ENCODE peak calls at places on chromosome 9, in six cellular contexts. O is A549, X is PC-3, L is spleen, P is HCT116, C is tibial artery. I is an unnamed sample. For H3K4me1, the result is how much of the 10 kb centered on the place peaks cover.

GRCh38 chr9:17003576-17004240 is 131.1 kb upstream of the CNTLN start:
- DNase-seq in O (no peak), X (peak), L (no peak), P (no peak), C (no peak), I (no peak)

GRCh38 chr9:75265525-75265972 is 177.2 kb downstream of the OSTF1 start:
- DNase-seq in O (peak), X (peak), L (no peak), P (peak), C (peak), I (peak)

GRCh38 chr9:83599071-83599470 is 23.9 kb upstream of the IDNK start:
- DNase-seq in O (no peak), X (no peak), L (no peak), P (no peak), C (no peak), I (no peak)

GRCh38 chr9:112819635-112820496 is 69.3 kb downstream of the SNX30 start:
- DNase-seq in O (peak), X (peak), L (no peak), P (peak), C (peak), I (peak)

GRCh38 chr9:115643948-115644727 is 509.5 kb upstream of the PAPPA start:
- DNase-seq in O (no peak), X (no peak), L (no peak), P (no peak), C (no peak), I (no peak)

GRCh38 chr9:16652511-16653101 is 217.9 kb downstream of the BNC2 start:
- DNase-seq in O (no peak), X (no peak), L (no peak), P (no peak), C (no peak), I (no peak)

GRCh38 chr9:87603854-87604490 is 106.3 kb downstream of the DAPK1 start:
- DNase-seq in O (no peak), X (no peak), L (no peak), P (no peak), C (no peak), I (no peak)

GRCh38 chr9:20364954-20365353 is 257.3 kb downstream of the MLLT3 start:
- DNase-seq in O (no peak), X (no peak), L (no peak), P (no peak), C (no peak), I (no peak)

GRCh38 chr9:38259519-38260218 is 132.8 kb upstream of the ALDH1B1 start:
- DNase-seq in O (no peak), X (no peak), L (no peak), P (no peak), C (no peak), I (no peak)

GRCh38 chr9:100472725-100473261 is at the start of gene TMEFF1:
- DNase-seq in O (peak), X (peak), L (peak), P (no peak), C (no peak), I (peak)

GRCh38 chr9:111236337-111236736 is 93.7 kb downstream of the OR2K2 start:
- DNase-seq in O (no peak), X (no peak), L (no peak), P (no peak), C (no peak), I (no peak)

GRCh38 chr9:137705443-137705863 is 86.6 kb downstream of the EHMT1 start:
- DNase-seq in O (no peak), X (no peak), L (peak), P (no peak), C (no peak), I (no peak)

GRCh38 chr9:128898382-128898781 is 16.4 kb downstream of the LRRC8A start:
- DNase-seq in O (no peak), X (no peak), L (no peak), P (no peak), C (no peak), I (no peak)

GRCh38 chr9:20312732-20313131 is 309.6 kb downstream of the MLLT3 start:
- DNase-seq in O (peak), X (peak), L (no peak), P (no peak), C (no peak), I (no peak)

GRCh38 chr9:84002344-84002743 is 21.7 kb downstream of the RMI1 start:
- DNase-seq in O (no peak), X (no peak), L (no peak), P (no peak), C (no peak), I (no peak)

GRCh38 chr9:85268024-85268610 is 473.6 kb downstream of the AGTPBP1 start:
- DNase-seq in O (no peak), X (no peak), L (no peak), P (no peak), C (no peak), I (no peak)

GRCh38 chr9:89885156-89885555 is 280.3 kb downstream of the GADD45G start:
- DNase-seq in O (no peak), X (no peak), L (peak), P (no peak), C (no peak), I (no peak)

GRCh38 chr9:137969008-137969407 is 91.4 kb downstream of the CACNA1B start:
- DNase-seq in O (no peak), X (no peak), L (peak), P (no peak), C (no peak), I (no peak)

GRCh38 chr9:13267743-13268142 is 11.7 kb downstream of the MPDZ start:
- DNase-seq in O (peak), X (peak), L (no peak), P (no peak), C (no peak), I (no peak)

GRCh38 chr9:108469654-108470053 is 386.1 kb downstream of the ACTL7B start:
- DNase-seq in O (no peak), X (peak), L (no peak), P (no peak), C (no peak), I (no peak)

GRCh38 chr9:117644607-117645244 is 59.5 kb upstream of the TLR4 start:
- DNase-seq in O (peak), X (peak), L (peak), P (peak), C (peak), I (peak)

GRCh38 chr9:80114241-80114640 is 542.5 kb downstream of the TLE4 start:
- DNase-seq in O (no peak), X (no peak), L (no peak), P (no peak), C (no peak), I (no peak)

GRCh38 chr9:2816476-2817141 is 27.3 kb downstream of the PUM3 start:
- DNase-seq in O (no peak), X (no peak), L (no peak), P (no peak), C (peak), I (no peak)

GRCh38 chr9:109101810-109102209 is 17.9 kb downstream of the TMEM245 start:
- DNase-seq in O (peak), X (peak), L (no peak), P (peak), C (no peak), I (no peak)

GRCh38 chr9:8025532-8025931 is 226.0 kb upstream of the DMAC1 start:
- DNase-seq in O (no peak), X (no peak), L (no peak), P (no peak), C (no peak), I (no peak)

GRCh38 chr9:129270903-129271431 is 92.9 kb upstream of the IER5L start:
- DNase-seq in O (no peak), X (no peak), L (peak), P (no peak), C (no peak), I (no peak)

GRCh38 chr9:86275962-86276361 is 6.4 kb downstream of the ISCA1 start:
- DNase-seq in O (peak), X (no peak), L (no peak), P (no peak), C (no peak), I (no peak)

GRCh38 chr9:95642189-95642588 is 125.4 kb upstream of the PTCH1 start:
- DNase-seq in O (no peak), X (no peak), L (no peak), P (no peak), C (no peak), I (no peak)

GRCh38 chr9:129553277-129553676 is 67.6 kb downstream of the C9orf50 start:
- DNase-seq in O (no peak), X (no peak), L (no peak), P (no peak), C (no peak), I (no peak)

GRCh38 chr9:84371737-84372136 is 31.2 kb upstream of the SLC28A3 start:
- DNase-seq in O (no peak), X (peak), L (no peak), P (no peak), C (peak), I (no peak)

GRCh38 chr9:70382046-70382708 is 32.3 kb downstream of the KLF9 start:
- DNase-seq in O (no peak), X (no peak), L (no peak), P (no peak), C (no peak), I (no peak)

GRCh38 chr9:4630836-4631235 is 31.3 kb upstream of the PLPP6 start:
- DNase-seq in O (no peak), X (no peak), L (no peak), P (no peak), C (no peak), I (no peak)

GRCh38 chr9:117180896-117181456 is 233.9 kb downstream of the ASTN2 start:
- DNase-seq in O (no peak), X (no peak), L (no peak), P (no peak), C (no peak), I (peak)

DNA sequence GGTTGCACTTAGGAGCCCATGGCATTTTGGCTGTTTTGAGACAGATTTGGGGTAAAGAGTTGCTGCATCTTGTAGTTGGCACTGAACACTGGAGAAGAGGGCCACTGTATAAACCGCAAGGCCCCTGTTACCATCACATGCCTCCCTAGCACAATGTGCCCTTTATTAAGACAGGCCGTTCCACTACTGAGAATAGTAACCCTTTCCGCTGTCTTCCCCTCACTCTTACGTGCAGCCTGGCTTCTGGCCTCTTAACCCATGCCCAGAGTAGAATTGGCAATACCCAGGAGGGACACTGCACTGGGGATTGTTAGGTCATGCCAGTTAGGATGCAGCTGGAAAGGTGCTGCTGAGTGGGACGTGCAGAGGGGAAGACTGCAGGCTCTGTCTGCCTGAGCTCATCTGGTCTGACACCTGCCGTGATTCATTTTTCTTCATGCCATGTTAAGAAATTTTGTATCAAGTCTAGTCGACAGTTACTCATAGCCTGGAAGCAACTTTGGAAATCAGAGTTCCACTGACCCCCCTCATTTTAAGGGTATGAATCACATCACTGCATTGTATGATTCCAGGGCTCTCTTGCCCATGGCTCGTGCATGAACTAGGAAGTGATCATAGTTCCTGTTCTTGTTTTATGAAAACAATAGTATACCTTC is 146.9 kb upstream of the DMRT1 start:
- DNase-seq in O (peak), X (peak), L (no peak), P (no peak), C (no peak), I (no peak)
- H3K4me1 ChIP-seq in O (half or more), X (half or more), L (under half), P (under half), C (half or more), I (under half)

GRCh38 chr9:134325813-134326753 is at the start of gene RXRA:
- DNase-seq in O (peak), X (peak), L (peak), P (no peak), C (peak), I (peak)
- TF ChIP-seq CTCF in O (no peak), X (no peak), L (no peak), P (no peak), C (peak), I (no peak)

GRCh38 chr9:76475691-76476090 is 16.7 kb downstream of the GCNT1 start:
- DNase-seq in O (no peak), X (no peak), L (no peak), P (no peak), C (no peak), I (no peak)
- H3K4me1 ChIP-seq in O (under half), X (under half), L (under half), P (under half), C (under half), I (under half)

DNA sequence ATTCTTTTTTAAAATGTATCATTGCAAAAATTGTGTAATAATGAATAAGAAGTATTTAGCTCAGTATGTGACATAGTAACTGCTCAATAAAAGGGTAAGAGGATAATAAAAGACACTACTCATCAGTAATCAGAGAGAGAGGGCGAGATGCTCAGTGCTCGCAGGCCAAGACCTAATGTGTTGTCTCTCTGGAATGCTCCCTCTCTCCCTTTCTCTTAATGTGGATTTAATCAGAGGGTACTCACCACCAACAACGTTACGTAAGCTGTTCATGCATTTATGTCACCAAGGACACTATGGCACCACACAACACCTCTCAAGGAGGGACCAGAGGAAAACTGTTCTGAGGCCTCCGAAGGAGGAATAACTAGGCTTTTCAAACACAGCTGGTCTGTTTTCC is 42.5 kb downstream of the WHRN start:
- DNase-seq in O (no peak), X (no peak), L (no peak), P (no peak), C (no peak), I (no peak)
- TF ChIP-seq CTCF in O (no peak), X (no peak), L (no peak), P (no peak), C (no peak), I (no peak)

I was measured in BE2C.